ENCODE peak calls at places on chromosomes 16 and 17, in six cellular contexts. S, M, W, U, L and B are unnamed samples. For H3K4me1, the result is how much of the 10 kb centered on the place peaks cover.

GRCh38 chr17:7068268-7068667 is 11.8 kb downstream of the CLEC10A start:
- DNase-seq in S (no peak), M (no peak), W (no peak), U (no peak), L (no peak), B (no peak)

GRCh38 chr17:64447526-64447925 is 1.4 kb upstream of the MILR1 start:
- DNase-seq in S (no peak), M (no peak), W (no peak), U (no peak), L (no peak), B (no peak)

GRCh38 chr17:78112508-78113471 is 15.8 kb downstream of the TMC6 start:
- DNase-seq in S (peak), M (peak), W (peak), U (no peak), L (peak), B (peak)

GRCh38 chr17:9875441-9875840 is 29.6 kb downstream of the RCVRN start:
- DNase-seq in S (no peak), M (no peak), W (peak), U (no peak), L (no peak), B (peak)

GRCh38 chr17:81429813-81430510 is 34.7 kb downstream of the BAHCC1 start:
- DNase-seq in S (no peak), M (no peak), W (peak), U (no peak), L (peak), B (no peak)

GRCh38 chr17:50467855-50468119 is 893 bp downstream of the CHAD start:
- DNase-seq in S (no peak), M (no peak), W (no peak), U (no peak), L (no peak), B (no peak)

GRCh38 chr16:4172070-4172469 is 55.8 kb upstream of the ADCY9 start:
- DNase-seq in S (no peak), M (peak), W (no peak), U (no peak), L (no peak), B (peak)

GRCh38 chr17:82407255-82407654 is 10.9 kb upstream of the HEXD start:
- DNase-seq in S (peak), M (no peak), W (no peak), U (no peak), L (no peak), B (peak)

DNA sequence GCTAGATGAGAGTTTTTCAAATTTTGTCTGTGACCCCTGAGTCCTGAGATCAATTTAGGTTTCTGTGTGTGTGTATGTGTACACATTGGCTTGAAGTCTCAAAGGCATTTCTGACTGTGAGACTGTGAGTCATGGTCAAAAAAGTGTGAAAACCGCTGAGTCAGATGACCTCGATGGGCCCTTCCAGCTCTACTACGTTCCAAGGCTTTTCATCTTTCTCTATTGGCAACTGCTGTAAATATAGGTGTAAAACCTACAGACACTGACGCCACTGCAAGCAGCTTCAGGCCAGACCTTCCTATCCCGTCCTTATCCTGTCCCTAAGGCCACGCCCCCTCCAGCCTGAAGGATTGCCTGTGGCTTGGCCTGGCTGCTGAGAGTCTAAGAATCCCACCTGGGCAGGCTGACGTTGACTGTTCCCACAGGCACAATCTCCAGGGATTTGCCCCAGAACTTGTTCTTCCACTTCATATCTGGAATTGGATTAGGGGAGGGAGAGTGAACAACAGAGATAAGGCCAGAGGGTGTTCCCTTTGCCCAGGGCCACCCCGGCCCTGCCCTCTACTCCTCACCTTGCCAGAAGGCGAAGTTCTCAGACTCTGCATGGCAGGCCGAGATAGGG is 11.3 kb downstream of the OSBPL7 start:
- DNase-seq in S (peak), M (peak), W (peak), U (peak), L (no peak), B (peak)
- H3K4me1 ChIP-seq in S (under half), M (under half), W (under half), U (under half), L (under half), B (under half)

GRCh38 chr16:86503830-86504229 is 6.5 kb upstream of the FOXF1 start:
- DNase-seq in S (no peak), M (no peak), W (no peak), U (no peak), L (no peak), B (peak)

GRCh38 chr16:86505899-86506864 is 4.1 kb upstream of the FOXF1 start:
- DNase-seq in S (no peak), M (no peak), W (no peak), U (no peak), L (no peak), B (peak)

GRCh38 chr16:86507173-86508027 is 2.9 kb upstream of the FOXF1 start:
- DNase-seq in S (no peak), M (no peak), W (peak), U (no peak), L (no peak), B (peak)

GRCh38 chr16:86504315-86505184 is 5.8 kb upstream of the FOXF1 start:
- DNase-seq in S (no peak), M (no peak), W (no peak), U (no peak), L (no peak), B (peak)

GRCh38 chr16:86505185-86505898 is 5.0 kb upstream of the FOXF1 start:
- DNase-seq in S (no peak), M (no peak), W (peak), U (no peak), L (no peak), B (peak)
- H3K4me3 ChIP-seq in S (peak), M (no peak), W (peak), U (no peak), L (no peak), B (peak)

DNA sequence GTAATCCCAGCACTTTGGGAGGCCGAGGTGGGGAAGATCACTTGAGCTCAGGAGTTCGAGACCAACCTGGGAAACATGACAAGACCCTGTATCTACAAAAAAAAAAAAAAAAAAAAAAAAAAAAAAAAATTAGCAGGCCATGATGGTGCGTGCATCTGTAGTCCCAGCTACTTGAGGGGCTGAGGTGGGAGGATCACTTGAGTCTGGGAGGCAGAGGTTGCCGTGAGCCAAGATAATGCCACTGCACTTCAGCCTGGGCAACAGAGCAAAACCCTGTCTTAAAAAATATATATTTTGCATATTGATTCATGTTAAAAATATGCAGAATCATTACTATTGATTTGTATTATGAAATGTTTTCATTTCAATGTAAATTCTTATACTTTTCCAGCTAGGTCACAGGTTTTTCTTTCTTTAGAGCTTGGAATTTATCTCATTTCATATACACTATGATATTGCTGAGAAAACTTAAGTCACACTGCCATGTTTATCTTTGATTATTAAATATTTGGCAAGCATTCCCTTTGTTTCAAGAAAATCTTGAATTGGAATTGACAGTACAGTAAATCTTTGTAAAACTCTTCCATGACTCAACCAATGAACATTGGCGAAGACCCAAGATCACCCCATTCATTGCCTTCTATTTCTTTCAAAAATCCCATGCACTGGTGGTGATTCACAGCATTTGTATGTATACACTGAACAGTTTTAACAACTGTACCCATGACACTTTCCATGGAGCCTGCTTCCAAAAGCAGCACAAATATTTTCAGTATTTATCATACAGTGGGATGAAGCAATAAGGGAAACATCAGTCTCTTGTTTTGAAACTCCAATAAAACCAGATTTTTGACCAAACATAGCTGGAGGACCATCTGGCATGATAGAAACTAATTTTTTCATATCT is 83.5 kb upstream of the TNRC6A start:
- DNase-seq in S (peak), M (peak), W (peak), U (peak), L (no peak), B (peak)
- H3K4me2 ChIP-seq in S (peak), M (peak), W (peak), U (peak), L (no peak), B (no peak)

GRCh38 chr16:9105189-9105588 is 13.7 kb downstream of the HAPSTR1 start:
- DNase-seq in S (no peak), M (no peak), W (no peak), U (no peak), L (no peak), B (peak)
- H3K4me1 ChIP-seq in S (half or more), M (under half), W (under half), U (half or more), L (under half), B (under half)

GRCh38 chr17:19301973-19302372 is 60.5 kb downstream of the B9D1 start:
- DNase-seq in S (no peak), M (no peak), W (no peak), U (no peak), L (no peak), B (no peak)

GRCh38 chr17:19299214-19299747 is 62.1 kb downstream of the EPN2 start:
- DNase-seq in S (no peak), M (no peak), W (no peak), U (no peak), L (no peak), B (no peak)

GRCh38 chr17:19301274-19301946 is 61.1 kb downstream of the B9D1 start:
- DNase-seq in S (no peak), M (no peak), W (no peak), U (no peak), L (no peak), B (no peak)

GRCh38 chr17:19298561-19299213 is 61.5 kb downstream of the EPN2 start:
- DNase-seq in S (no peak), M (no peak), W (no peak), U (no peak), L (no peak), B (peak)

DNA sequence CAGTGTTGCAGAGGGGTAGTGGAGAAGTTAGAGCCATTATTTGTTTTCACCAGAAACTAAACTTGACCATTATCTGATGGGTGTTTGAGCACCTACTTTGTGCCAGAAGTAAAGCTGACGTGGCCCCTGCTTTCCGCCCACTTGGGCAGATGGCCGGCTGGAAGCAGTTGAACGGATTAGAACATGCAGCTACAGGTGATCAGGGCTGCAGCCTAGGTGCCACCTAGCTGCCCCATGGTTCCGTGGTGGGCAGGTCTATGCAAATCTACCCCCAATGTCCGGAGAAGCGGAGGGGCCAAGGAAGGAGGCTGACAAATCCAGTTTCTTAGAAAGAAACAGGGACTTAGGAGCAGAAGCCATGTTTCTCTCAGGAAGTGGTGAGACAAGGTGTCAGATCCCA is 62.7 kb downstream of the B9D1 start:
- DNase-seq in S (no peak), M (no peak), W (no peak), U (no peak), L (no peak), B (no peak)
- H3K4me3 ChIP-seq in S (no peak), M (no peak), W (no peak), U (no peak), L (no peak), B (no peak)